ENCODE peak calls at places on chromosomes 3 and 15, in nine cellular contexts. N, B, G, K, P, A, X, W and V are unnamed samples.

GRCh38 chr3:17672506-17672905 is 69.9 kb downstream of the TBC1D5 start:
- DNase-seq in N (peak), B (no peak), G (no peak), K (no peak), P (peak), A (no peak), X (peak), W (no peak), V (no peak)

GRCh38 chr15:63818191-63818590 is 15.6 kb downstream of the HERC1 start:
- DNase-seq in N (peak), B (peak), G (no peak), K (no peak), P (peak), A (no peak), X (peak), W (no peak), V (no peak)

GRCh38 chr3:53229171-53229570 is 26.7 kb downstream of the TKT start:
- DNase-seq in N (no peak), B (no peak), G (no peak), K (no peak), P (no peak), A (no peak), X (no peak), W (no peak), V (no peak)

GRCh38 chr15:52857937-52858336 is 67.8 kb upstream of the ONECUT1 start:
- DNase-seq in N (no peak), B (no peak), G (no peak), K (no peak), P (no peak), A (no peak), X (peak), W (no peak), V (peak)

GRCh38 chr3:159128628-159129027 is 326.8 kb downstream of the MFSD1 start:
- DNase-seq in N (peak), B (no peak), G (no peak), K (no peak), P (peak), A (no peak), X (peak), W (no peak), V (peak)

GRCh38 chr15:67132276-67132675 is 66.9 kb downstream of the SMAD3 start:
- DNase-seq in N (no peak), B (no peak), G (no peak), K (no peak), P (no peak), A (no peak), X (no peak), W (no peak), V (no peak)

GRCh38 chr3:166519443-166519842 is 682.2 kb upstream of the BCHE start:
- DNase-seq in N (no peak), B (no peak), G (no peak), K (no peak), P (no peak), A (no peak), X (no peak), W (no peak), V (no peak)

GRCh38 chr3:46368569-46368968 is 2.2 kb upstream of the CCR5 start:
- DNase-seq in N (peak), B (peak), G (peak), K (no peak), P (no peak), A (peak), X (peak), W (no peak), V (no peak)

GRCh38 chr3:40574661-40575060 is 49.9 kb downstream of the ZNF621 start:
- DNase-seq in N (peak), B (no peak), G (no peak), K (no peak), P (no peak), A (no peak), X (peak), W (no peak), V (no peak)

GRCh38 chr15:32715276-32715675 is 2.5 kb upstream of the GREM1 start:
- DNase-seq in N (no peak), B (no peak), G (no peak), K (no peak), P (no peak), A (no peak), X (peak), W (no peak), V (no peak)

GRCh38 chr3:196666001-196666867 is 26.7 kb downstream of the NRROS start:
- DNase-seq in N (peak), B (no peak), G (no peak), K (no peak), P (peak), A (no peak), X (peak), W (peak), V (peak)

GRCh38 chr3:29202368-29202767 is 78.5 kb upstream of the RBMS3 start:
- DNase-seq in N (peak), B (no peak), G (no peak), K (no peak), P (peak), A (no peak), X (peak), W (no peak), V (no peak)

GRCh38 chr15:31341501-31342195 is 15.0 kb downstream of the KLF13 start:
- DNase-seq in N (no peak), B (no peak), G (no peak), K (no peak), P (no peak), A (no peak), X (no peak), W (no peak), V (no peak)

GRCh38 chr15:58554758-58555157 is 123.0 kb downstream of the LIPC start:
- DNase-seq in N (no peak), B (no peak), G (no peak), K (no peak), P (no peak), A (no peak), X (no peak), W (no peak), V (no peak)

GRCh38 chr3:81643721-81644120 is 117.7 kb downstream of the GBE1 start:
- DNase-seq in N (peak), B (peak), G (no peak), K (no peak), P (peak), A (no peak), X (peak), W (no peak), V (no peak)

GRCh38 chr15:50911641-50912040 is 3.2 kb downstream of the AP4E1 start:
- DNase-seq in N (no peak), B (no peak), G (no peak), K (no peak), P (no peak), A (no peak), X (peak), W (no peak), V (no peak)

GRCh38 chr15:40825661-40826088 is 2.8 kb downstream of the PPP1R14D start:
- DNase-seq in N (peak), B (no peak), G (no peak), K (no peak), P (no peak), A (no peak), X (peak), W (no peak), V (no peak)

GRCh38 chr3:115784739-115785571 is 161.6 kb downstream of the GAP43 start:
- DNase-seq in N (no peak), B (no peak), G (no peak), K (no peak), P (peak), A (no peak), X (peak), W (no peak), V (peak)

GRCh38 chr3:14452676-14453367 is 50.4 kb downstream of the SLC6A6 start:
- DNase-seq in N (peak), B (no peak), G (no peak), K (peak), P (peak), A (peak), X (peak), W (peak), V (no peak)

GRCh38 chr15:62069551-62069950 is 2.8 kb downstream of the C2CD4A start:
- DNase-seq in N (no peak), B (no peak), G (no peak), K (no peak), P (no peak), A (no peak), X (no peak), W (no peak), V (no peak)

GRCh38 chr15:62067448-62068044 is 769 bp downstream of the C2CD4A start:
- DNase-seq in N (peak), B (peak), G (peak), K (no peak), P (peak), A (no peak), X (no peak), W (no peak), V (peak)

GRCh38 chr15:62066663-62067447 is at the start of gene C2CD4A:
- DNase-seq in N (peak), B (peak), G (peak), K (peak), P (peak), A (peak), X (peak), W (peak), V (peak)

GRCh38 chr15:62068787-62069170 is 2.0 kb downstream of the C2CD4A start:
- DNase-seq in N (peak), B (no peak), G (no peak), K (no peak), P (peak), A (no peak), X (no peak), W (no peak), V (no peak)

GRCh38 chr15:62068071-62068786 is 1.5 kb downstream of the C2CD4A start:
- DNase-seq in N (peak), B (peak), G (peak), K (peak), P (peak), A (peak), X (no peak), W (no peak), V (no peak)
- TF ChIP-seq CTCF in N (peak), B (no peak), G (peak), K (peak), P (peak), A (no peak), X (peak), W (peak), V (no peak)

DNA sequence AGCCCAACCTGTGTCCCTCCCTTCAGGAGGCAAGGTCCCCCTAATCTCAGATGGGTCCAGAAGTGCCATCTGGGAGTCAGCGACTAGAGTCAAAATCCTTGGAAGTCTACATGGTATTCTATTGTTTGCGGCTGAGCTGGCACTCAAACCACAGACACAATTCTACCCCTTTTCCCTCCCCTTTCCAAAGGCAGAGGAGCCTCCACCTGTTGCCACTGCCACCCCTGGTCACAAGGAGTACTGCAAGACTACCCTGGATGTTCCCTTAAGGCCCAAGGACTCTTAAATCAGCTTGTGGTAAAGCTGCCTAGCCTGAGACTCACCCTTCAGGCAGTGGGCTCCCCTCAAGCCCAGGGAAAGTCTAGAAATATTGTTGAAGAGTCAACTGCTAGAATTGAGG is 4.3 kb upstream of the OR5H6 start:
- DNase-seq in N (no peak), B (no peak), G (no peak), K (no peak), P (no peak), A (no peak), X (no peak), W (no peak), V (no peak)
- TF ChIP-seq CTCF in N (no peak), B (no peak), G (no peak), K (no peak), P (no peak), A (no peak), X (no peak), W (no peak), V (peak)

GRCh38 chr3:128491071-128491899 is 1.7 kb downstream of the GATA2 start:
- DNase-seq in N (no peak), B (no peak), G (no peak), K (no peak), P (no peak), A (no peak), X (no peak), W (no peak), V (no peak)

GRCh38 chr3:128488636-128488994 is 4.4 kb downstream of the GATA2 start:
- DNase-seq in N (peak), B (no peak), G (no peak), K (no peak), P (no peak), A (no peak), X (no peak), W (no peak), V (no peak)

GRCh38 chr3:128488995-128489859 is 3.8 kb downstream of the GATA2 start:
- DNase-seq in N (peak), B (peak), G (no peak), K (no peak), P (peak), A (no peak), X (no peak), W (peak), V (no peak)

GRCh38 chr3:128490650-128491070 is 2.3 kb downstream of the GATA2 start:
- DNase-seq in N (no peak), B (no peak), G (no peak), K (no peak), P (no peak), A (no peak), X (no peak), W (no peak), V (no peak)

GRCh38 chr3:128489860-128490649 is 2.9 kb downstream of the GATA2 start:
- DNase-seq in N (peak), B (peak), G (no peak), K (no peak), P (peak), A (no peak), X (peak), W (peak), V (no peak)
- TF ChIP-seq CTCF in N (peak), B (no peak), G (no peak), K (no peak), P (peak), A (no peak), X (no peak), W (no peak), V (no peak)

DNA sequence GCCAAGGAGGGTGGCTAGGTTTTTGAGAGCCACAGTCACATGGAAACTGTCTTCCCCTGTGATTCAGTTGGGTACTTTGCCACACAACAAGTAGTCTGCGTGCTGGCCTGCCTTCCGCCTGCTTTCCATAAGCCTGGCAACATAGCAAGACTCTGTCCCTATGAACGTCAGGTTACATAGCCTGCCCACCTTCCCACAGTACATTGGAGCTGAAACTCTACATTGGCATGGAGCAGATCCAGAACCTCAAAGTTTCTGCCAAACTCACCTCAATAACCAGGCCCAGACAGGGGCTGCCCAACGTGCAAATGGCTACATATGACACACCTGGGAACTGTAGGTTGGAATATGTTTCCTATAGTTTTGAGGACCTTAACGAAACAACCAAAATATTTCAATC is 140.6 kb upstream of the PRICKLE2 start:
- DNase-seq in N (no peak), B (no peak), G (no peak), K (no peak), P (no peak), A (no peak), X (no peak), W (no peak), V (no peak)
- TF ChIP-seq CTCF in N (no peak), B (no peak), G (no peak), K (no peak), P (no peak), A (no peak), X (no peak), W (no peak), V (no peak)

GRCh38 chr3:59809750-59810444 is 760.1 kb upstream of the CFAP20DC start:
- DNase-seq in N (peak), B (no peak), G (peak), K (peak), P (peak), A (no peak), X (peak), W (no peak), V (no peak)
- TF ChIP-seq CTCF in N (peak), B (peak), G (no peak), K (peak), P (peak), A (peak), X (peak), W (peak), V (peak)

DNA sequence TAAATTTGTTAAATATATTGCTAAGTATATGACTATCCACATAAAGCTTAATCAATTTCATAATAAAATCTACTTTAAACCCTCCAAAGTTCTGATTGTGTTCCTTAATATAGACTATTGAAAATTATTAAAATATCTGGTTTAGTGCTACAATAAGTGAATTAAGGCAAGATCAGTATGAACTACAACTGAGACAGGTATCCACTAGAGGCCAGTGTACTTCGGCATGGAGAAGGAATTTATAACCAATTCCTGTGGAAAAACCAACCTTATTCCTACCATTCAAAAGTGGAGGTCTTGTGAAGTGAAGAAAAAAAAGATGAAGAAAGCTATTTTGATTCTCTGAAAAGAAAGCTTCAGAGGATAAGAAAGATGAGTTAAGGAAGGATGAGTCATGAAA is 237.7 kb downstream of the SUCLG2 start:
- DNase-seq in N (no peak), B (no peak), G (no peak), K (no peak), P (no peak), A (no peak), X (peak), W (no peak), V (no peak)
- TF ChIP-seq CTCF in N (no peak), B (no peak), G (no peak), K (no peak), P (peak), A (no peak), X (peak), W (no peak), V (no peak)

DNA sequence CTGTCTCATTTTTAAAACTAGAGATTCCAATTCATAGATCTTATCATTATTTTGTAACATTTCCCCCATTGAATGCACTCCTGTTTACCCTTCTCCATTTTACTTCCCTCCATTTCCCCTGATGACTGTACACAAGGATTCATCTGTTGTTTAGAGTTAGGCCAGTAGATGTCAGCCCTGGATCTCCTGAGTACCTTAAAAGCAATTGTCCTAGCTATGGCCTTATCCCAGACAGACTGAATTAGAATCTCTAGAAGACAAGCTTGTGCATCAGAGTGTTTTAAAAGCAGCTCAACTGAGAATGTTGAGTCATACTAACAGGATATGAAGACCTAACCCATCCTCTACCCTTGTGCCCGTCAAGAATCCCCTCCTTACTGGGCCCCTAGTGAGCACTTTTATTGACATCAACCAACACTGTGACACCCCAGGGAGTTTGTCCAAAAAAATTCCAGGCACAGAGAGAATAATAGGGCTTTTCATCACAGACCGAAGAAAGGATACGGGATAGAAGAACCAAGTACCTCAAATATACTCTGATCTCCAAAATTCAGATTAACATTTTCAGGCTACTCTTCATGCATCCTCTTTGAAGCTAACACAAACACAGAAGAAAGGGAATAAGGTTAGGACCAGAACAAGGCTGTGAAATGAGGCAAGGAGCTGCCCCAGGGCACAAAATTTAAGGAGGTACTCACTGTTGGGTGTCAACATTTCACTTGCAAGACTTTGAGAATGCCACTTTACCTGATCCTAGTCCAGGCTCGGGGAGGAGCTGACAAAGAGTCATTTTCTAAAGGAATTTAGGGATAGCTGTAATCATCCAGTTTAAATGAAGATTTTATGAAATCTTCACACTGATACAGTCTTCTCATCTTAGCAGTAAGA is 17.1 kb downstream of the ZBED2 start:
- DNase-seq in N (peak), B (peak), G (peak), K (peak), P (peak), A (no peak), X (peak), W (no peak), V (no peak)
- TF ChIP-seq CTCF in N (peak), B (no peak), G (peak), K (peak), P (peak), A (peak), X (peak), W (no peak), V (peak)